ENCODE peak calls at places on chromosomes 7 and 10, in nine cellular contexts. F, N, C, M, Q, W, V, S and Y are unnamed samples.

GRCh38 chr10:34476607-34477006 is 338.5 kb downstream of the PARD3 start:
- DNase-seq in W (no peak), M (no peak), C (no peak), Q (no peak), S (no peak), N (no peak), V (no peak), F (no peak), Y (no peak)

GRCh38 chr7:139523988-139524815 is 717 bp downstream of the CLEC2L start:
- DNase-seq in W (no peak), Q (no peak), F (no peak), C (no peak), S (no peak), M (no peak), N (no peak), V (no peak), Y (no peak)

GRCh38 chr10:19730848-19731247 is 85.4 kb upstream of the PLXDC2 start:
- DNase-seq in Q (no peak), V (no peak), N (no peak), F (no peak), M (no peak), S (no peak), W (no peak), C (no peak), Y (no peak)

GRCh38 chr10:102826148-102826796 is 10.9 kb downstream of the CYP17A1 start:
- DNase-seq in F (no peak), N (no peak), M (peak; percentile 25), S (no peak), V (no peak), Q (no peak), W (no peak), C (no peak), Y (no peak)

GRCh38 chr7:43680736-43681135 is 48.6 kb downstream of the COA1 start:
- DNase-seq in W (no peak), F (no peak), Q (no peak), S (no peak), C (no peak), M (no peak), V (no peak), N (no peak), Y (no peak)

GRCh38 chr7:45123913-45124312 is 12.4 kb upstream of the TBRG4 start:
- DNase-seq in S (no peak), N (no peak), W (no peak), C (no peak), V (no peak), M (peak; percentile 64), Q (no peak), F (no peak), Y (no peak)

GRCh38 chr7:108093341-108093740 is 36.8 kb downstream of the LAMB4 start:
- DNase-seq in W (no peak), Q (no peak), C (no peak), M (no peak), F (no peak), V (no peak), N (no peak), S (no peak), Y (no peak)

GRCh38 chr10:129911451-129912160 is 52.5 kb downstream of the EBF3 start:
- DNase-seq in W (no peak), F (no peak), M (peak; percentile 63), S (no peak), C (no peak), N (no peak), Q (no peak), V (peak; percentile 56), Y (no peak)

GRCh38 chr10:48253970-48254657 is 20.4 kb downstream of the FRMPD2 start:
- DNase-seq in M (no peak), V (no peak), F (no peak), C (peak; percentile 72), W (no peak), S (no peak), Q (no peak), N (no peak), Y (no peak)

GRCh38 chr10:21402606-21403083 is 122.8 kb downstream of the SKIDA1 start:
- DNase-seq in S (no peak), F (no peak), M (no peak), V (no peak), Q (no peak), C (no peak), W (no peak), N (no peak), Y (no peak)

GRCh38 chr10:786666-787512 is 97.4 kb upstream of the DIP2C start:
- DNase-seq in Q (no peak), V (no peak), F (no peak), W (no peak), M (peak; percentile 75), N (no peak), S (no peak), C (no peak), Y (no peak)

GRCh38 chr10:12492016-12492415 is 142.7 kb downstream of the CAMK1D start:
- DNase-seq in N (no peak), S (no peak), F (no peak), M (peak; percentile 15), Q (no peak), C (no peak), W (no peak), V (peak; percentile 29), Y (no peak)

GRCh38 chr10:48317321-48317990 is 11.0 kb downstream of the MAPK8 start:
- DNase-seq in Q (no peak), M (no peak), S (no peak), N (no peak), F (no peak), C (no peak), W (no peak), V (no peak), Y (no peak)

GRCh38 chr7:137670521-137671064 is 176.2 kb downstream of the DGKI start:
- DNase-seq in Q (no peak), N (no peak), F (no peak), S (no peak), W (no peak), M (no peak), V (no peak), C (no peak), Y (no peak)

GRCh38 chr7:143398616-143399015 is 10.0 kb downstream of the EPHA1 start:
- DNase-seq in M (peak; percentile 73), N (no peak), V (no peak), Q (no peak), C (no peak), F (no peak), S (no peak), W (no peak), Y (no peak)

GRCh38 chr10:9745158-9745557 is 1272.5 kb upstream of the CELF2 start:
- DNase-seq in W (no peak), S (no peak), N (no peak), C (no peak), F (no peak), Q (no peak), M (no peak), V (no peak), Y (no peak)

GRCh38 chr7:64114791-64115190 is 69.6 kb downstream of the ZNF727 start:
- DNase-seq in W (no peak), F (no peak), C (no peak), M (peak; percentile 51), S (no peak), N (no peak), V (no peak), Q (no peak), Y (no peak)
- H3K9me3 ChIP-seq in W (no peaks in the 10 kb centered on the region), F (peaks cover 27% of the 10 kb centered on the region), C (no peaks in the 10 kb centered on the region), M (peaks cover 5% of the 10 kb centered on the region), S (no peaks in the 10 kb centered on the region), N (peaks cover 3% of the 10 kb centered on the region), V (no peaks in the 10 kb centered on the region), Q (no peaks in the 10 kb centered on the region), Y (no peaks in the 10 kb centered on the region)

GRCh38 chr10:37384923-37385322 is 259.5 kb downstream of the ANKRD30A start:
- DNase-seq in W (no peak), M (no peak), V (no peak), F (no peak), Q (no peak), N (no peak), C (no peak), S (no peak), Y (no peak)

GRCh38 chr10:37381271-37381670 is 255.9 kb downstream of the ANKRD30A start:
- DNase-seq in C (no peak), V (no peak), W (no peak), Q (no peak), S (no peak), M (no peak), N (no peak), F (no peak), Y (no peak)

GRCh38 chr10:37379991-37380390 is 254.6 kb downstream of the ANKRD30A start:
- DNase-seq in S (no peak), V (no peak), C (no peak), N (no peak), M (no peak), F (no peak), W (no peak), Q (no peak), Y (no peak)
- H3K9me3 ChIP-seq in S (no peaks in the 10 kb centered on the region), V (no peaks in the 10 kb centered on the region), C (no peaks in the 10 kb centered on the region), N (no peaks in the 10 kb centered on the region), M (no peaks in the 10 kb centered on the region), F (peaks cover 9% of the 10 kb centered on the region), W (no peaks in the 10 kb centered on the region), Q (no peaks in the 10 kb centered on the region), Y (no peaks in the 10 kb centered on the region)

DNA sequence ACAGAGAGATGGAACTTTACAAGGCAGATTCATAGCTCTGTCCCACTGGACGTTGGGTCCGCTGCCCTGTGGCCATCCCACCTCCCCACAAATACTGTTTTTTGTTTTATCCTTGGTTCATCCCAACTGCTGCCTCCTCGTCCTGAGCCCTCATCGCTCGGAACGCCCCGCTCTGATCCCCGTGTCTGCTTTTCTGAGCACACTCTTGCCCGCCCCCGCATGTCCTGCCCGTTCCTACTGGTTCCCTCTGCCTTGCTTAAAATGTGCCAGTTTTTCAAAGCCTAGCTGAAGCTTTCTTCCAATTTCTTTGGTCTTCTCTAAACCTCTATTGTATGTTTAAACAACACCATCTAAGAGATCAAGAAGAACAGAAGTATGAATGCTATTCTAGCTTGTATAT is 19.4 kb downstream of the RNF32 start:
- DNase-seq in M (no peak), F (no peak), V (no peak), N (no peak), Q (no peak), C (no peak), W (no peak), S (no peak), Y (no peak)
- H3K9me3 ChIP-seq in M (no peaks in the 10 kb centered on the region), F (no peaks in the 10 kb centered on the region), V (no peaks in the 10 kb centered on the region), N (no peaks in the 10 kb centered on the region), Q (no peaks in the 10 kb centered on the region), C (no peaks in the 10 kb centered on the region), W (no peaks in the 10 kb centered on the region), S (no peaks in the 10 kb centered on the region), Y (no peaks in the 10 kb centered on the region)

GRCh38 chr7:4131043-4131442 is 551.1 kb upstream of the FOXK1 start:
- DNase-seq in W (no peak), F (no peak), S (no peak), M (no peak), C (no peak), N (no peak), Q (no peak), V (peak; percentile 12), Y (no peak)
- H3K9me3 ChIP-seq in W (no peaks in the 10 kb centered on the region), F (no peaks in the 10 kb centered on the region), S (no peaks in the 10 kb centered on the region), M (no peaks in the 10 kb centered on the region), C (no peaks in the 10 kb centered on the region), N (no peaks in the 10 kb centered on the region), Q (no peaks in the 10 kb centered on the region), V (no peaks in the 10 kb centered on the region), Y (no peaks in the 10 kb centered on the region)